ENCODE peak calls at places on chromosomes 13 and 19, in nine cellular contexts. G is adrenal gland, Z is IMR-90, A is left lung, O is tibial nerve, I is neural progenitor cell, J is HL-60, X is cardiac muscle cell, S is heart right ventricle. Y is an unnamed sample.

GRCh38 chr13:110326263-110326904 is 19.3 kb downstream of the COL4A2 start:
- DNase-seq in O (no peak), Z (no peak), S (no peak), G (no peak), I (no peak), J (no peak), X (no peak), A (no peak), Y (no peak)

GRCh38 chr19:34313188-34313587 is 51.8 kb upstream of the GPI start:
- DNase-seq in I (no peak), J (no peak), A (no peak), Z (peak; percentile 84), X (peak; percentile 84), G (no peak), O (no peak), S (no peak), Y (no peak)

GRCh38 chr19:19345970-19346369 is 25.3 kb downstream of the MAU2 start:
- DNase-seq in X (no peak), G (no peak), Z (no peak), J (no peak), A (no peak), I (no peak), O (no peak), S (no peak), Y (no peak)

GRCh38 chr13:23378009-23378632 is 55.4 kb downstream of the SACS start:
- DNase-seq in G (peak; percentile 62), A (no peak), J (peak; percentile 34), S (no peak), Z (peak; percentile 99), X (peak; percentile 92), I (no peak), O (no peak), Y (peak; percentile 23)

GRCh38 chr19:14575428-14575980 is 3.6 kb upstream of the NDUFB7 start:
- DNase-seq in X (no peak), I (no peak), G (no peak), J (no peak), S (no peak), O (no peak), Z (no peak), A (peak; percentile 0), Y (no peak)

GRCh38 chr13:99354371-99354951 is 47.3 kb upstream of the GPR183 start:
- DNase-seq in I (no peak), G (no peak), S (no peak), X (no peak), O (no peak), Z (no peak), J (peak; percentile 48), A (no peak), Y (no peak)

GRCh38 chr13:80359459-80360297 is 18.8 kb upstream of the SPRY2 start:
- DNase-seq in G (no peak), A (no peak), J (no peak), Z (no peak), O (no peak), S (no peak), I (peak; percentile 95), X (peak; percentile 62), Y (peak; percentile 66)

GRCh38 chr19:53057904-53058579 is 13.5 kb downstream of the ERVV-2 start:
- DNase-seq in O (no peak), X (peak; percentile 15), A (no peak), I (peak; percentile 66), S (peak; percentile 35), Z (no peak), J (no peak), G (no peak), Y (peak; percentile 87)

GRCh38 chr13:100987993-100988392 is 313.4 kb upstream of the TMTC4 start:
- DNase-seq in O (no peak), I (peak; percentile 57), J (no peak), S (no peak), G (no peak), X (no peak), Z (peak; percentile 26), A (no peak), Y (no peak)

GRCh38 chr19:54186351-54186750 is 3.0 kb downstream of the MBOAT7 start:
- DNase-seq in G (no peak), A (peak; percentile 30), Z (no peak), S (no peak), O (no peak), J (no peak), X (no peak), I (no peak), Y (peak; percentile 6)

GRCh38 chr19:46147791-46148288 is at the start of gene IGFL2:
- DNase-seq in S (no peak), A (no peak), I (no peak), J (no peak), Z (no peak), O (no peak), G (no peak), X (peak; percentile 14), Y (no peak)

GRCh38 chr13:27958928-27959539 is 10.1 kb downstream of the CDX2 start:
- DNase-seq in Z (no peak), S (no peak), X (no peak), A (no peak), I (no peak), J (no peak), O (no peak), G (no peak), Y (no peak)

GRCh38 chr19:13742756-13743155 is 21.6 kb upstream of the MRI1 start:
- DNase-seq in S (no peak), G (no peak), O (no peak), A (no peak), I (no peak), Z (peak; percentile 63), J (no peak), X (no peak), Y (no peak)

GRCh38 chr13:33213797-33214196 is 71.8 kb downstream of the STARD13 start:
- DNase-seq in J (no peak), Z (peak; percentile 65), O (no peak), I (peak; percentile 65), S (no peak), X (peak; percentile 59), A (no peak), G (no peak), Y (no peak)

GRCh38 chr19:48480151-48480475 is 10.9 kb downstream of the CYTH2 start:
- DNase-seq in X (peak; percentile 46), O (peak; percentile 38), Z (no peak), A (no peak), S (peak; percentile 72), G (no peak), I (no peak), J (no peak), Y (peak; percentile 69)
- H3K4me3 ChIP-seq in X (no peak overlapping the region), O (peak overlapping the region; percentile 58), Z (peak overlapping the region; percentile 16), A (peak overlapping the region; percentile 40), S (peak overlapping the region; percentile 69), G (peak overlapping the region; percentile 48), I (no peak overlapping the region), J (no peak overlapping the region), Y (peak overlapping the region; percentile 21)

GRCh38 chr13:78604782-78605611 is 1.6 kb upstream of the POU4F1 start:
- DNase-seq in S (no peak), A (no peak), O (no peak), Z (peak; percentile 8), X (no peak), J (no peak), G (no peak), I (peak; percentile 67), Y (peak; percentile 72)

GRCh38 chr13:78607409-78608253 is 4.3 kb upstream of the POU4F1 start:
- DNase-seq in J (no peak), S (no peak), I (peak; percentile 62), X (no peak), A (peak; percentile 75), Z (no peak), G (no peak), O (no peak), Y (peak; percentile 79)

GRCh38 chr13:78608705-78609463 is 5.5 kb upstream of the POU4F1 start:
- DNase-seq in Z (no peak), I (peak; percentile 58), J (no peak), G (no peak), A (peak; percentile 71), S (no peak), X (no peak), O (no peak), Y (peak; percentile 74)

GRCh38 chr13:78608254-78608704 is 4.9 kb upstream of the POU4F1 start:
- DNase-seq in I (peak; percentile 29), Z (no peak), X (no peak), G (no peak), S (no peak), O (no peak), A (no peak), J (no peak), Y (peak; percentile 61)

DNA sequence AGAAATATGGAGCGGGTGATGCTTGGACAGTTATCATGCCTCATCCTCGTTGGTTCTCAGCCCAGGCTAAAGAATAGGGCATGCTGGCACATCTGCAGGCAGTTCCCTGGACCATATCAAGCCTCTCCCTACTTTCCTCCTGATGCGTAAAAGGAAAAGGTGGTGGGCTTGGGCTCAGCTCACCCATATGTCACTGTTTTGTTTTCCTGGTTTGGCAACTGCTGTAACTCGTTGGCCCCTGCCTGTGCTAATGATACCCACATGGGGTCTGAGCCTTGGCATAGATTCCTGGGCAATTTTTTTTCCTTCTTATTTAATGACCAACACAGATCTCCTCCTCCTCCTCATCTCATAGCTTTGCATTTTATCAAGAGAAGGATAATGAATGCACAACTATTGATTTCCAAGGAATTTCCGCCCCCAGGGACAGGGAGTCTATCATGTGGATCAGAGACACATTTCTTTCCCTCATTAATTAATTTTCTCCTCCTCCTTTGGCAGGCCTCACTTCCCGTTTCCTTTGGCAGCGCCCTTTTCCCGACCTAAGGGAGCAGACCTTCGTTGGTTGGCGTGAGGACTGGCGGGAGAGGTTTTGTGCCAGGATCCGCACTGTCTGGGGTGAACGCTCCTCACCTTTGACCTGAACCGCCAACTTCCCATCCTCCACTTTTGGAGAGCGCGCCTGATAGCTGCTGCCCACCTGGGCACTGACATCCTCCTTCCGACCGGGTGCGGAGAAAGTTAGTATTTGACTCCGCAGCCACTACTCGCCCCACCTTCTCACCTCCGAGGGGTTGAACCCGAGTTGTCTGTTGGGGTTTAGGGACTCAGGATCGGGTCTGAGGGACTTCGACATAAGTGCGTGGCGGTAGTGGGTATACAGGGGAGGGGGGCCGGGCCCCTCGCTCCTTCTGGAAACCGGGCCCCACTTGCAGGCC is 3.4 kb upstream of the POU4F1 start:
- DNase-seq in J (no peak), O (no peak), G (no peak), I (peak; percentile 29), X (no peak), Z (no peak), S (no peak), A (no peak), Y (peak; percentile 32)
- H3K27me3 ChIP-seq in J (peaks cover 78% of the 10 kb centered on the region), O (peaks cover 12% of the 10 kb centered on the region), G (peaks cover 67% of the 10 kb centered on the region), I (peaks cover 98% of the 10 kb centered on the region), X (peaks cover 99% of the 10 kb centered on the region), Z (peaks cover 89% of the 10 kb centered on the region), S (peaks cover 85% of the 10 kb centered on the region), A (peaks cover 95% of the 10 kb centered on the region), Y (peaks cover 93% of the 10 kb centered on the region)

GRCh38 chr13:50075619-50076097 is 60.4 kb downstream of the KCNRG start:
- DNase-seq in J (no peak), O (no peak), S (no peak), X (no peak), I (no peak), G (no peak), A (no peak), Z (no peak), Y (no peak)
- H3K4me3 ChIP-seq in J (no peak overlapping the region), O (no peak overlapping the region), S (no peak overlapping the region), X (no peak overlapping the region), I (no peak overlapping the region), G (peak overlapping the region; percentile 32), A (no peak overlapping the region), Z (no peak overlapping the region), Y (no peak overlapping the region)

GRCh38 chr13:46830405-46831005 is 33.5 kb upstream of the ESD start:
- DNase-seq in O (no peak), A (no peak), S (no peak), I (no peak), J (no peak), Z (no peak), G (no peak), X (no peak), Y (no peak)
- H3K27me3 ChIP-seq in O (no peaks in the 10 kb centered on the region), A (no peaks in the 10 kb centered on the region), S (no peaks in the 10 kb centered on the region), I (no peaks in the 10 kb centered on the region), J (no peaks in the 10 kb centered on the region), Z (no peaks in the 10 kb centered on the region), G (peaks cover 2% of the 10 kb centered on the region), X (no peaks in the 10 kb centered on the region), Y (no peaks in the 10 kb centered on the region)